ENCODE peak calls at places on chromosomes 3 and 15, in nine cellular contexts. One of them, this sample, is unnamed.

GRCh38 chr3:42654331-42655201 is 1.1 kb downstream of the ZBTB47 start:
- DNase-seq in Panc1: no peak
- DNase-seq in transverse colon: peak; percentile 46
- DNase-seq in right lobe of liver: no peak
- DNase-seq in uterus: peak; percentile 69
- DNase-seq in HepG2: peak; percentile 44
- DNase-seq in pancreas: peak; percentile 65
- DNase-seq in SK-N-SH: peak; percentile 92
- DNase-seq in A549: peak; percentile 32
- DNase-seq in this sample: no peak

GRCh38 chr3:159861369-159861987 is 127.2 kb upstream of the IL12A start:
- DNase-seq in transverse colon: no peak
- DNase-seq in A549: no peak
- DNase-seq in uterus: no peak
- DNase-seq in right lobe of liver: no peak
- DNase-seq in SK-N-SH: no peak
- DNase-seq in HepG2: no peak
- DNase-seq in pancreas: no peak
- DNase-seq in Panc1: no peak
- DNase-seq in this sample: no peak

GRCh38 chr15:48330045-48330840 is 986 bp upstream of the DUT start:
- DNase-seq in transverse colon: no peak
- DNase-seq in HepG2: no peak
- DNase-seq in right lobe of liver: no peak
- DNase-seq in pancreas: no peak
- DNase-seq in SK-N-SH: no peak
- DNase-seq in Panc1: no peak
- DNase-seq in A549: no peak
- DNase-seq in uterus: no peak
- DNase-seq in this sample: no peak

GRCh38 chr15:40450047-40450446 is 9.3 kb downstream of the BAHD1 start:
- DNase-seq in uterus: no peak
- DNase-seq in transverse colon: no peak
- DNase-seq in right lobe of liver: no peak
- DNase-seq in SK-N-SH: no peak
- DNase-seq in Panc1: no peak
- DNase-seq in pancreas: no peak
- DNase-seq in A549: no peak
- DNase-seq in HepG2: no peak
- DNase-seq in this sample: no peak

GRCh38 chr3:127938800-127939199 is 23.8 kb downstream of the KBTBD12 start:
- DNase-seq in right lobe of liver: no peak
- DNase-seq in pancreas: no peak
- DNase-seq in HepG2: no peak
- DNase-seq in SK-N-SH: no peak
- DNase-seq in transverse colon: no peak
- DNase-seq in A549: no peak
- DNase-seq in uterus: no peak
- DNase-seq in Panc1: no peak
- DNase-seq in this sample: no peak

GRCh38 chr3:175980731-175981130 is 1121.6 kb downstream of the NAALADL2 start:
- DNase-seq in transverse colon: no peak
- DNase-seq in right lobe of liver: no peak
- DNase-seq in uterus: no peak
- DNase-seq in Panc1: no peak
- DNase-seq in A549: no peak
- DNase-seq in SK-N-SH: no peak
- DNase-seq in HepG2: no peak
- DNase-seq in pancreas: no peak
- DNase-seq in this sample: no peak

GRCh38 chr15:69729167-69729748 is 276.6 kb downstream of the RPLP1 start:
- DNase-seq in transverse colon: peak; percentile 69
- DNase-seq in HepG2: no peak
- DNase-seq in SK-N-SH: peak; percentile 56
- DNase-seq in A549: no peak
- DNase-seq in Panc1: peak; percentile 32
- DNase-seq in uterus: no peak
- DNase-seq in right lobe of liver: no peak
- DNase-seq in pancreas: no peak
- DNase-seq in this sample: no peak

GRCh38 chr15:67021455-67021854 is 43.9 kb upstream of the SMAD3 start:
- DNase-seq in uterus: no peak
- DNase-seq in A549: no peak
- DNase-seq in pancreas: no peak
- DNase-seq in transverse colon: no peak
- DNase-seq in right lobe of liver: no peak
- DNase-seq in SK-N-SH: no peak
- DNase-seq in Panc1: no peak
- DNase-seq in HepG2: no peak
- DNase-seq in this sample: no peak

GRCh38 chr3:116740293-116740692 is 30.7 kb downstream of the TUSC7 start:
- DNase-seq in transverse colon: no peak
- DNase-seq in uterus: no peak
- DNase-seq in A549: no peak
- DNase-seq in pancreas: no peak
- DNase-seq in right lobe of liver: no peak
- DNase-seq in HepG2: no peak
- DNase-seq in SK-N-SH: no peak
- DNase-seq in Panc1: no peak
- DNase-seq in this sample: no peak

GRCh38 chr3:47414161-47414564 is 33.3 kb downstream of the PTPN23 start:
- DNase-seq in A549: no peak
- DNase-seq in Panc1: no peak
- DNase-seq in transverse colon: no peak
- DNase-seq in SK-N-SH: no peak
- DNase-seq in HepG2: peak; percentile 38
- DNase-seq in uterus: no peak
- DNase-seq in pancreas: no peak
- DNase-seq in right lobe of liver: peak; percentile 59
- DNase-seq in this sample: no peak

GRCh38 chr15:38843736-38844590 is 279.3 kb upstream of the RASGRP1 start:
- DNase-seq in right lobe of liver: no peak
- DNase-seq in transverse colon: no peak
- DNase-seq in SK-N-SH: no peak
- DNase-seq in pancreas: no peak
- DNase-seq in Panc1: no peak
- DNase-seq in A549: no peak
- DNase-seq in HepG2: no peak
- DNase-seq in uterus: no peak
- DNase-seq in this sample: no peak

GRCh38 chr15:38048001-38048455 is 113.6 kb downstream of the TMCO5A start:
- DNase-seq in HepG2: no peak
- DNase-seq in Panc1: no peak
- DNase-seq in pancreas: no peak
- DNase-seq in A549: no peak
- DNase-seq in uterus: no peak
- DNase-seq in SK-N-SH: no peak
- DNase-seq in right lobe of liver: no peak
- DNase-seq in transverse colon: no peak
- DNase-seq in this sample: no peak

GRCh38 chr3:121152573-121152972 is 244.6 kb downstream of the STXBP5L start:
- DNase-seq in SK-N-SH: peak; percentile 4
- DNase-seq in A549: peak; percentile 47
- DNase-seq in right lobe of liver: no peak
- DNase-seq in HepG2: peak; percentile 2
- DNase-seq in transverse colon: no peak
- DNase-seq in uterus: no peak
- DNase-seq in pancreas: no peak
- DNase-seq in Panc1: peak; percentile 2
- DNase-seq in this sample: no peak

GRCh38 chr3:79204351-79204750 is 563.4 kb downstream of the ROBO1 start:
- DNase-seq in HepG2: no peak
- DNase-seq in SK-N-SH: no peak
- DNase-seq in transverse colon: no peak
- DNase-seq in A549: no peak
- DNase-seq in pancreas: no peak
- DNase-seq in Panc1: no peak
- DNase-seq in uterus: no peak
- DNase-seq in right lobe of liver: no peak
- DNase-seq in this sample: no peak

GRCh38 chr15:70559223-70559823 is 204.0 kb downstream of the UACA start:
- DNase-seq in pancreas: no peak
- DNase-seq in SK-N-SH: peak; percentile 61
- DNase-seq in Panc1: no peak
- DNase-seq in uterus: no peak
- DNase-seq in HepG2: no peak
- DNase-seq in transverse colon: peak; percentile 51
- DNase-seq in A549: no peak
- DNase-seq in right lobe of liver: peak; percentile 50
- DNase-seq in this sample: no peak

GRCh38 chr3:195895900-195896360 is 12.4 kb downstream of the TNK2 start:
- DNase-seq in A549: peak; percentile 30
- DNase-seq in HepG2: no peak
- DNase-seq in transverse colon: peak; percentile 76
- DNase-seq in Panc1: no peak
- DNase-seq in SK-N-SH: peak; percentile 80
- DNase-seq in pancreas: peak; percentile 58
- DNase-seq in right lobe of liver: peak; percentile 66
- DNase-seq in uterus: peak; percentile 54
- DNase-seq in this sample: no peak
- H3K4me1 ChIP-seq in A549: peaks cover 18% of the 10 kb centered on the region
- H3K4me1 ChIP-seq in HepG2: peaks cover 65% of the 10 kb centered on the region
- H3K4me1 ChIP-seq in transverse colon: peaks cover 22% of the 10 kb centered on the region
- H3K4me1 ChIP-seq in Panc1: peaks cover 45% of the 10 kb centered on the region
- H3K4me1 ChIP-seq in SK-N-SH: peaks cover 69% of the 10 kb centered on the region
- H3K4me1 ChIP-seq in pancreas: peaks cover 5% of the 10 kb centered on the region
- H3K4me1 ChIP-seq in right lobe of liver: peaks cover 36% of the 10 kb centered on the region
- H3K4me1 ChIP-seq in uterus: peaks cover 23% of the 10 kb centered on the region
- H3K4me1 ChIP-seq in this sample: peaks cover 38% of the 10 kb centered on the region

DNA sequence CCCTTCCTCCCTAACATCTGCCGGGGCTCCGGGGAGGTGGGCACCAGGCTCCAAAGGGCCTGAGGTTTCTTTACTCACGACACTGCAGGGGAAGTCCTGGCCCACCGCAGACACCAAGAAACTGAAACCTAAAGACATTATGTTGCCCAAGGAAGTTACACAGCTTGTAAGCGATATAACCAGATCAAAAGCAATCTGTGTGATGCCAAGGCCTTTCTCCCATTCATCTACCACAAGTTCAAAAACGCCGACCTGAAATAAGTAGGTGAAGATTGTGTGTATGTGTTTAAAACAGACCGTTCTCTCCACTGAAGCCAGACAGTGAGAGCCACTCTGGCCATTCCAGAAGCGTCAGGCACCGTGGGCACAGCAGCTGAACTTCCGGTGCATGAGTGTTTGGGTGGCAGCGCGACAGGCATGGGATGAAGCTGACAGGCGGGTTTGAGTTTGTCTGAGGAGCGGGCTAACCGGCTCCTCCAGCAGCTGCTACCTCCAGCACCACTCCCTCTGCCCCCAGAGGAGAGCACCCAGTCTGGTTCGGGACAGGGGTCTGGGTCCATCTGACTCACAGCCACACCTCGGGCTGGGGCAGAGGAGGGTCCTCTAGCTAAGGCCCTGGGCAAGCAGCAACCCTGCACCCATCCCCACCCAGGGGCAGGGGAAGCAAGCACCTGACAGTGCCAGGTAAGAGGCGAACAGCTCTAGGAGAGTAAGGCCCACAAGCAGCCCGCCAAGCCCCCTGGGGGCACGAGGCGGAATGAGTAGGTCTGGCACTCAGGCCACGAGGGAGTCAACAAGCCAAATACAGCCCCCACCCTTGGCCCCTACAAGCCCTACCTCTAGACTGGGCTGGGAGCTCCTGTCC is 1.3 kb downstream of the TNK2 start:
- DNase-seq in SK-N-SH: no peak
- DNase-seq in HepG2: no peak
- DNase-seq in right lobe of liver: no peak
- DNase-seq in A549: no peak
- DNase-seq in uterus: no peak
- DNase-seq in pancreas: no peak
- DNase-seq in transverse colon: peak; percentile 65
- DNase-seq in Panc1: no peak
- DNase-seq in this sample: no peak
- TF ChIP-seq CTCF in SK-N-SH: no peak
- TF ChIP-seq CTCF in HepG2: no peak
- TF ChIP-seq CTCF in right lobe of liver: no peak
- TF ChIP-seq CTCF in A549: no peak
- TF ChIP-seq CTCF in uterus: no peak
- TF ChIP-seq CTCF in pancreas: no peak
- TF ChIP-seq CTCF in transverse colon: no peak
- TF ChIP-seq CTCF in Panc1: no peak
- TF ChIP-seq CTCF in this sample: no peak

DNA sequence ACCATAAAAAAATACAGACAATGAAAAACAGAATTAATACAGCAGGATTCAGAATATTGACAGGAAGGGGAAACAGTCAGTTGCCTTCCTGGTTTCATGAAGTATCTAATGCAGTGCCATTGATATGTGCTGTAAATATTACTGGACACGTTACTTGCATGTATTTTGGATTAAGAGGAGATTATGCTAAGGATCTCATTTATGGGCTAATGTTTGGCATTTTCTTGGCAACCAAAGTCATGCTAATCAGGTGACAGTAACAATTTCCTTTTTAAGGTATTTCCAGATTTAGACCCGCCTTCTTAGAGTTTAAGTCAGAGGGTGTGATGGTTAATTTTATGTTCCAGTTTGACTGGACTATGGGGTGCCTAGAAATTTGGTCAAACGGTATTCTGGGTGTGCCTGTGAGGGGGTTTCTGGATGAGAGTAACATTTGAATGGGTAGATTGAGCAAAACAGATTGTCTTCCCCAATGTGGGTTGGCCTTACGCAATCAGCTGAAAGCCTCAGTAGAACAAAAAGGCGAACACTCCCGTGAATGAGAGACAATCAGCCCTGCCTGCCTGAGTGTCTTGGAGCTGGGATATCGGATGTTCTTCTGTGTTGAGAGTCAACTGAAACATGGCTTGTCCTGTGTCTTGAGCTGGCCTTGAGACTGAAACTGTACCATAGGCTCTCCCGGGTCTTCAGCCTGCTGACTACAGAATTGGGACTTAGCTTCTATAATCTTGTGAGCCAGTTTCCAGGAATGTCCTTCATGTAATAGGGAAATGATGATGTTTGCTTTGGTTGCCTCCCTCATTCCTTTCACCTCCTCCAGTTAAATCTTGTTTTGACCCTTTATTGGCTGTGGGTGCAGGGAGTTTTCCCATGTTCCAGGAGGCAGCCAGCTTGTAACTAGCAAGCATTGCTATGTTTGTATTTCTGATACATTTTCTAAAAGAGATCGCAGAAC is 10.5 kb downstream of the SQOR start:
- DNase-seq in transverse colon: peak; percentile 59
- DNase-seq in right lobe of liver: no peak
- DNase-seq in pancreas: no peak
- DNase-seq in uterus: no peak
- DNase-seq in Panc1: no peak
- DNase-seq in A549: peak; percentile 79
- DNase-seq in SK-N-SH: no peak
- DNase-seq in HepG2: no peak
- DNase-seq in this sample: no peak
- H3K4me1 ChIP-seq in transverse colon: peaks cover 80% of the 10 kb centered on the region
- H3K4me1 ChIP-seq in right lobe of liver: peaks cover 48% of the 10 kb centered on the region
- H3K4me1 ChIP-seq in pancreas: peaks cover 49% of the 10 kb centered on the region
- H3K4me1 ChIP-seq in uterus: peaks cover 6% of the 10 kb centered on the region
- H3K4me1 ChIP-seq in Panc1: peaks cover 60% of the 10 kb centered on the region
- H3K4me1 ChIP-seq in A549: peaks cover 84% of the 10 kb centered on the region
- H3K4me1 ChIP-seq in SK-N-SH: no peaks in the 10 kb centered on the region
- H3K4me1 ChIP-seq in HepG2: peaks cover 63% of the 10 kb centered on the region
- H3K4me1 ChIP-seq in this sample: peaks cover 61% of the 10 kb centered on the region

DNA sequence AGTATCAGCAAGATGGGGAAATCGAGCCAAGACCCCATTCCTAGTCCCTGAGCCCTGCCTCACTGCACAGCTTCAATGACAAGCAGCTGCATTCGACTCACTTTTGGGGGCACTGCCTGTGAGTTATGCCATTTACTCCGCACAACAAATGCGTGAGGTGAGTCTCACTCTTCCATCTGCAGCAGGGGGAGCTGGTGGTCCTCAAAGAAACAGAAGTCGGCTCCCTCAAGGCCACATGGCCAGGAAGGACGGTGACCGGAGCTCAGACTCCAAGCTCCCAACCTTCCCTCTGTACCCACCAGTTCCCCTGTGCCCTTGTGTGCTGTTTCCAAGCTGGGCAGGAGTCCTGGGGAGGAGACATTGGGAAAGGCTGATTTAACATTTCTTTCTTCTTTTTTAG is 127.7 kb upstream of the IQSEC1 start:
- DNase-seq in transverse colon: no peak
- DNase-seq in right lobe of liver: no peak
- DNase-seq in SK-N-SH: peak; percentile 74
- DNase-seq in Panc1: no peak
- DNase-seq in uterus: no peak
- DNase-seq in pancreas: no peak
- DNase-seq in A549: peak; percentile 17
- DNase-seq in HepG2: peak; percentile 25
- DNase-seq in this sample: no peak
- TF ChIP-seq CTCF in transverse colon: no peak
- TF ChIP-seq CTCF in right lobe of liver: no peak
- TF ChIP-seq CTCF in SK-N-SH: peak; percentile 24
- TF ChIP-seq CTCF in Panc1: no peak
- TF ChIP-seq CTCF in uterus: no peak
- TF ChIP-seq CTCF in pancreas: no peak
- TF ChIP-seq CTCF in A549: no peak
- TF ChIP-seq CTCF in HepG2: peak; percentile 58
- TF ChIP-seq CTCF in this sample: no peak

This sample was measured in keratinocyte.